ENCODE peak calls at places on chromosomes 4 and X, in nine cellular contexts. I, Q, J, U, H, B, D, X and T are unnamed samples. For H3K4me1, the result is how much of the 10 kb centered on the place peaks cover.

GRCh38 chr4:184453402-184454160 is 20.8 kb downstream of the IRF2 start:
- DNase-seq in I (peak), X (peak), B (peak), J (peak), D (peak), H (peak), U (no peak), Q (peak), T (no peak)

GRCh38 chrX:13911581-13911980 is 94.7 kb upstream of the GPM6B start:
- DNase-seq in I (no peak), X (peak), B (no peak), U (no peak), Q (no peak), J (peak), H (no peak), D (peak), T (no peak)

GRCh38 chr4:40214661-40215418 is 18.0 kb downstream of the RHOH start:
- DNase-seq in X (no peak), B (no peak), U (no peak), D (no peak), I (no peak), H (no peak), Q (no peak), J (no peak), T (no peak)

GRCh38 chrX:120236676-120237460 is 13.7 kb upstream of the ZBTB33 start:
- DNase-seq in B (no peak), I (no peak), X (no peak), H (no peak), J (no peak), U (no peak), Q (peak), D (no peak), T (no peak)

GRCh38 chrX:113929004-113929403 is 654.9 kb upstream of the HTR2C start:
- DNase-seq in B (peak), D (peak), U (peak), Q (peak), J (peak), X (peak), H (peak), I (peak), T (peak)

GRCh38 chrX:10726647-10727046 is 106.3 kb upstream of the MID1 start:
- DNase-seq in Q (no peak), U (no peak), I (no peak), X (no peak), J (peak), B (peak), H (no peak), D (peak), T (no peak)

GRCh38 chr4:20176881-20177280 is 74.8 kb upstream of the SLIT2 start:
- DNase-seq in D (no peak), U (no peak), I (no peak), Q (no peak), B (no peak), H (no peak), J (no peak), X (no peak), T (no peak)

GRCh38 chr4:22787753-22788389 is 95.1 kb downstream of the GBA3 start:
- DNase-seq in U (no peak), J (no peak), I (no peak), B (no peak), D (no peak), Q (no peak), X (no peak), H (no peak), T (no peak)

GRCh38 chr4:94758141-94758699 is 465 bp downstream of the BMPR1B start:
- DNase-seq in Q (peak), D (peak), B (no peak), U (peak), X (peak), H (no peak), I (peak), J (peak), T (no peak)

GRCh38 chr4:24413311-24413784 is 171.0 kb downstream of the DHX15 start:
- DNase-seq in U (no peak), J (no peak), Q (peak), D (no peak), B (no peak), H (no peak), X (no peak), I (peak), T (no peak)

GRCh38 chr4:8840816-8841455 is 30.7 kb downstream of the HMX1 start:
- DNase-seq in I (no peak), D (no peak), X (no peak), Q (no peak), B (no peak), J (no peak), U (peak), H (no peak), T (no peak)

GRCh38 chrX:105098812-105099211 is 121.7 kb downstream of the TEX13A start:
- DNase-seq in B (no peak), X (no peak), H (no peak), D (peak), I (no peak), J (no peak), U (no peak), Q (no peak), T (no peak)

GRCh38 chrX:56503941-56504673 is 59.3 kb upstream of the UBQLN2 start:
- DNase-seq in J (peak), B (no peak), D (peak), X (peak), Q (peak), I (no peak), U (no peak), H (no peak), T (no peak)

GRCh38 chr4:139721789-139722188 is 56.2 kb downstream of the MGST2 start:
- DNase-seq in X (no peak), B (no peak), Q (no peak), U (no peak), D (no peak), H (no peak), I (no peak), J (no peak), T (no peak)

GRCh38 chr4:88134536-88135361 is 23.7 kb downstream of the ABCG2 start:
- DNase-seq in U (no peak), D (no peak), H (no peak), X (peak), I (no peak), Q (no peak), J (no peak), B (no peak), T (no peak)

GRCh38 chr4:68264875-68265565 is 19.5 kb upstream of the TMPRSS11B start:
- DNase-seq in U (no peak), X (no peak), B (no peak), J (no peak), Q (no peak), D (no peak), H (no peak), I (no peak), T (no peak)

GRCh38 chr4:107252621-107253020 is 216.5 kb upstream of the DKK2 start:
- DNase-seq in I (peak), H (no peak), J (no peak), Q (no peak), D (no peak), U (no peak), B (no peak), X (no peak), T (no peak)

GRCh38 chr4:125115941-125116340 is 198.8 kb upstream of the FAT4 start:
- DNase-seq in H (no peak), X (no peak), U (no peak), J (peak), D (peak), I (no peak), B (no peak), Q (no peak), T (no peak)

GRCh38 chr4:166091914-166092510 is 219.0 kb downstream of the TLL1 start:
- DNase-seq in H (peak), B (peak), X (peak), U (peak), D (peak), I (peak), Q (peak), J (peak), T (peak)

GRCh38 chrX:97398030-97398551 is 514.4 kb downstream of the RPA4 start:
- DNase-seq in H (no peak), U (no peak), Q (no peak), I (no peak), B (peak), D (peak), X (no peak), J (no peak), T (no peak)

GRCh38 chrX:14243823-14244222 is 214.1 kb upstream of the GEMIN8 start:
- DNase-seq in Q (peak), U (peak), X (no peak), J (no peak), H (no peak), B (no peak), I (peak), D (no peak), T (no peak)

GRCh38 chr4:177450421-177451107 is 8.3 kb upstream of the AGA start:
- DNase-seq in B (no peak), D (no peak), X (no peak), H (no peak), I (no peak), Q (no peak), J (peak), U (no peak), T (no peak)

GRCh38 chrX:11059923-11060322 is 51.2 kb upstream of the HCCS start:
- DNase-seq in I (no peak), H (no peak), B (no peak), J (peak), D (peak), U (no peak), Q (no peak), X (no peak), T (no peak)

GRCh38 chrX:132093239-132093860 is 34.5 kb downstream of the FRMD7 start:
- DNase-seq in B (no peak), J (no peak), I (no peak), H (no peak), D (no peak), Q (no peak), U (peak), X (no peak), T (no peak)

GRCh38 chrX:135740683-135741149 is 27.3 kb downstream of the CT45A3 start:
- DNase-seq in H (peak), D (peak), I (peak), Q (peak), X (no peak), U (peak), J (peak), B (peak), T (peak)

GRCh38 chrX:38539748-38540147 is 21.6 kb upstream of the TSPAN7 start:
- DNase-seq in J (no peak), D (no peak), X (no peak), H (no peak), Q (no peak), U (no peak), I (no peak), B (no peak), T (no peak)
- TF ChIP-seq EZH2phosphoT487 in J (no peak), D (no peak), X (no peak), H (no peak), Q (no peak), U (no peak), I (no peak), B (no peak), T (no peak)

GRCh38 chrX:40130207-40130606 is 32.4 kb upstream of the BCOR start:
- DNase-seq in X (no peak), J (peak), U (no peak), B (no peak), D (peak), H (no peak), Q (no peak), I (no peak), T (peak)
- H3K4me1 ChIP-seq in X (under half), J (under half), U (under half), B (under half), D (under half), H (under half), Q (under half), I (under half), T (under half)

DNA sequence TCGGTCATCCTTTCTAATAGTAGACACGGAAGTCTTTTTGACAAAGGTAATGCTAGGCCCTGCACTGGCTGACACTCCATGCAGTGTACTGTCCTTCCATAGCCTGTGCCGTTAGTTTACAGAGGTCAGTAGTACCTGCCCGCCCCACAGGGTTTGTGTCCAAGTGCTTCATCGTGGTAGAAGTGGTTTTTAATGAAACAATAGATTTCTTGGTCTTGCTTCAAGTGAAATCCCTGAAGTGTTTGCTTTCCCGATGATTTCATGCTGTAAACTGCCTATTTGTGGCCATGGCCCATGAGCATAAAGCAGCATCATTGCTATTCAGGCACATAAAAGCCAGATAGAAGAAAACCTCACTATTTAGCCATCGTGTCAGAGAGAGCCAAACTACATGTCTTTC is 139.3 kb downstream of the GPR143 start:
- DNase-seq in Q (no peak), H (no peak), U (no peak), I (no peak), J (no peak), B (no peak), X (no peak), D (peak), T (no peak)
- TF ChIP-seq EZH2phosphoT487 in Q (no peak), H (no peak), U (no peak), I (no peak), J (no peak), B (no peak), X (no peak), D (no peak), T (no peak)

GRCh38 chr4:74410272-74410671 is 34.7 kb upstream of the AREG start:
- DNase-seq in Q (peak), H (no peak), J (peak), U (no peak), X (no peak), B (no peak), I (no peak), D (no peak), T (no peak)

GRCh38 chr4:74412225-74412624 is 32.7 kb upstream of the AREG start:
- DNase-seq in U (no peak), X (no peak), Q (no peak), I (no peak), H (no peak), B (no peak), J (no peak), D (no peak), T (no peak)

GRCh38 chr4:74407891-74408290 is 37.0 kb upstream of the AREG start:
- DNase-seq in H (no peak), X (no peak), I (no peak), Q (no peak), D (no peak), U (no peak), B (no peak), J (no peak), T (no peak)

GRCh38 chr4:74410741-74411140 is 34.2 kb upstream of the AREG start:
- DNase-seq in Q (no peak), H (no peak), B (no peak), J (no peak), U (no peak), I (no peak), D (no peak), X (no peak), T (no peak)

DNA sequence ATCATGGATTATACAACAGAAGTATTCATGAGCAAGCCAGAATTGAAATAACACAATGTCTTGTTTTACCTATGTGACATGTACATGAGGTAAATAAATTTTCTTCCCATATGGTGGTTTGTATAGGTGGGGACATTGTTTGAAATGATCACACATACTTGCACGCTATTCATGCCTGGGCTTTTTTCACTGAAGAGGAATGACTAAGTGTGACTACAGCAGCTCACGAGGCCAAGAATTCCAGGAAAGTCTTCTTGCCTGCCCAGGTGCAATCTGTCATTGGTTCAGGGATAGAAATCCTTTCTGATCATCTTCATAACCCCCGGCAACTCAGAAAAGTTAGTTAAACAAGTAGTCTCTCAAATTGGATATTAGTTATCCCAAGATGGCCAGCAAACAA is 36.3 kb upstream of the AREG start:
- DNase-seq in I (no peak), Q (no peak), X (no peak), J (peak), B (no peak), D (peak), H (no peak), U (no peak), T (no peak)
- H3K4me1 ChIP-seq in I (under half), Q (under half), X (under half), J (under half), B (under half), D (under half), H (under half), U (under half), T (under half)